ENCODE peak calls at places on chromosomes 2 and 18, in nine cellular contexts. X, H, G, R, Q, E, F, Z and C are unnamed samples.

GRCh38 chr2:30232027-30232800 is 880 bp downstream of the LBH start:
- DNase-seq in X (peak), H (no peak), G (peak), R (no peak), Q (peak), E (no peak), F (peak), Z (peak), C (peak)

GRCh38 chr2:43452318-43452731 is 143.5 kb downstream of the THADA start:
- DNase-seq in X (no peak), H (no peak), G (peak), R (no peak), Q (no peak), E (no peak), F (no peak), Z (no peak), C (no peak)

GRCh38 chr18:35524236-35524635 is 26.5 kb upstream of the INO80C start:
- DNase-seq in X (no peak), H (no peak), G (no peak), R (peak), Q (no peak), E (no peak), F (no peak), Z (no peak), C (no peak)

GRCh38 chr2:73202156-73203054 is at the start of gene NOTO:
- DNase-seq in X (peak), H (no peak), G (peak), R (peak), Q (no peak), E (no peak), F (no peak), Z (no peak), C (no peak)

GRCh38 chr2:197858607-197859140 is 54.3 kb downstream of the PLCL1 start:
- DNase-seq in X (no peak), H (no peak), G (no peak), R (peak), Q (no peak), E (no peak), F (no peak), Z (no peak), C (no peak)

GRCh38 chr18:7021994-7022840 is 95.4 kb downstream of the LAMA1 start:
- DNase-seq in X (peak), H (peak), G (peak), R (peak), Q (peak), E (peak), F (no peak), Z (peak), C (no peak)

GRCh38 chr2:36562973-36563532 is 34.9 kb downstream of the FEZ2 start:
- DNase-seq in X (no peak), H (no peak), G (peak), R (peak), Q (no peak), E (no peak), F (no peak), Z (no peak), C (no peak)

GRCh38 chr2:163610817-163611556 is 124.8 kb downstream of the FIGN start:
- DNase-seq in X (peak), H (no peak), G (no peak), R (no peak), Q (peak), E (peak), F (peak), Z (no peak), C (no peak)

GRCh38 chr2:181374741-181375675 is 82.2 kb upstream of the ITGA4 start:
- DNase-seq in X (no peak), H (no peak), G (peak), R (no peak), Q (no peak), E (no peak), F (no peak), Z (no peak), C (no peak)

GRCh38 chr2:147937744-147938349 is 82.7 kb downstream of the ORC4 start:
- DNase-seq in X (no peak), H (no peak), G (peak), R (peak), Q (peak), E (peak), F (no peak), Z (peak), C (no peak)

GRCh38 chr18:7382631-7383335 is 151.9 kb downstream of the LRRC30 start:
- DNase-seq in X (no peak), H (no peak), G (no peak), R (no peak), Q (no peak), E (no peak), F (no peak), Z (no peak), C (no peak)

GRCh38 chr2:26934335-26934724 is 36.1 kb upstream of the MAPRE3 start:
- DNase-seq in X (no peak), H (no peak), G (no peak), R (no peak), Q (no peak), E (no peak), F (no peak), Z (no peak), C (no peak)

GRCh38 chr2:118312963-118313756 is 224.9 kb downstream of the INSIG2 start:
- DNase-seq in X (no peak), H (no peak), G (no peak), R (no peak), Q (no peak), E (no peak), F (no peak), Z (no peak), C (no peak)

GRCh38 chr18:9765505-9765904 is 57.4 kb downstream of the RAB31 start:
- DNase-seq in X (no peak), H (no peak), G (no peak), R (no peak), Q (no peak), E (no peak), F (no peak), Z (no peak), C (no peak)

GRCh38 chr2:219511547-219512325 is 2.5 kb upstream of the ASIC4 start:
- DNase-seq in X (no peak), H (no peak), G (no peak), R (no peak), Q (no peak), E (no peak), F (no peak), Z (no peak), C (no peak)

GRCh38 chr2:48001498-48001897 is 95.2 kb upstream of the FBXO11 start:
- DNase-seq in X (no peak), H (no peak), G (no peak), R (no peak), Q (no peak), E (no peak), F (no peak), Z (no peak), C (no peak)

GRCh38 chr2:157786663-157787363 is 89.3 kb downstream of the ACVR1 start:
- DNase-seq in X (no peak), H (no peak), G (no peak), R (peak), Q (no peak), E (no peak), F (no peak), Z (no peak), C (no peak)

GRCh38 chr2:209498574-209498973 is 74.7 kb downstream of the MAP2 start:
- DNase-seq in X (no peak), H (no peak), G (no peak), R (no peak), Q (no peak), E (no peak), F (no peak), Z (no peak), C (no peak)

GRCh38 chr2:227939271-227940027 is 68.0 kb downstream of the DAW1 start:
- DNase-seq in X (peak), H (peak), G (peak), R (peak), Q (peak), E (peak), F (peak), Z (peak), C (no peak)

GRCh38 chr2:226796840-226797288 is 2.8 kb downstream of the IRS1 start:
- DNase-seq in X (peak), H (no peak), G (peak), R (peak), Q (no peak), E (no peak), F (peak), Z (no peak), C (no peak)

GRCh38 chr2:9174771-9175441 is 31.7 kb upstream of the ASAP2 start:
- DNase-seq in X (peak), H (no peak), G (peak), R (peak), Q (no peak), E (no peak), F (no peak), Z (peak), C (no peak)

GRCh38 chr2:241620419-241620769 is 16.6 kb downstream of the THAP4 start:
- DNase-seq in X (peak), H (no peak), G (peak), R (peak), Q (peak), E (no peak), F (no peak), Z (no peak), C (no peak)

GRCh38 chr2:195779491-195779890 is 122.5 kb downstream of the SLC39A10 start:
- DNase-seq in X (peak), H (no peak), G (no peak), R (no peak), Q (peak), E (no peak), F (no peak), Z (no peak), C (no peak)

GRCh38 chr18:72692086-72692485 is 147.9 kb upstream of the CBLN2 start:
- DNase-seq in X (peak), H (no peak), G (no peak), R (no peak), Q (no peak), E (no peak), F (no peak), Z (peak), C (no peak)

GRCh38 chr2:23411752-23412431 is 26.9 kb downstream of the KLHL29 start:
- DNase-seq in X (no peak), H (no peak), G (peak), R (peak), Q (no peak), E (no peak), F (no peak), Z (no peak), C (no peak)

GRCh38 chr2:42913280-42913878 is 121.0 kb upstream of the HAAO start:
- DNase-seq in X (no peak), H (no peak), G (no peak), R (peak), Q (no peak), E (no peak), F (no peak), Z (no peak), C (peak)

GRCh38 chr2:46749042-46749461 is 166.6 kb downstream of the MCFD2 start:
- DNase-seq in X (no peak), H (peak), G (peak), R (peak), Q (peak), E (peak), F (no peak), Z (no peak), C (no peak)

GRCh38 chr18:2002178-2002577 is 569.1 kb downstream of the METTL4 start:
- DNase-seq in X (no peak), H (no peak), G (no peak), R (no peak), Q (no peak), E (no peak), F (no peak), Z (no peak), C (no peak)

GRCh38 chr2:133841905-133842304 is 273.6 kb upstream of the NCKAP5 start:
- DNase-seq in X (no peak), H (no peak), G (peak), R (peak), Q (peak), E (peak), F (no peak), Z (no peak), C (no peak)

GRCh38 chr2:76039505-76039904 is 328.8 kb upstream of the GCFC2 start:
- DNase-seq in X (no peak), H (no peak), G (no peak), R (no peak), Q (no peak), E (no peak), F (no peak), Z (no peak), C (no peak)

GRCh38 chr2:45074713-45075112 is 65.5 kb upstream of the SIX2 start:
- DNase-seq in X (no peak), H (no peak), G (no peak), R (no peak), Q (no peak), E (no peak), F (no peak), Z (no peak), C (no peak)

GRCh38 chr2:127330753-127331152 is 36.8 kb upstream of the ERCC3 start:
- DNase-seq in X (no peak), H (no peak), G (no peak), R (no peak), Q (no peak), E (no peak), F (no peak), Z (no peak), C (no peak)

GRCh38 chr18:12686100-12686499 is 16.4 kb downstream of the CEP76 start:
- DNase-seq in X (no peak), H (no peak), G (peak), R (peak), Q (peak), E (no peak), F (no peak), Z (no peak), C (no peak)

GRCh38 chr2:84461310-84461709 is 2.2 kb upstream of the SUCLG1 start:
- DNase-seq in X (no peak), H (no peak), G (no peak), R (no peak), Q (no peak), E (no peak), F (no peak), Z (no peak), C (no peak)